ENCODE peak calls at places on chromosomes 12 and 14, in five cellular contexts. One of them, this sample, is unnamed.
A peak's percentile ranks its signal among the peaks of the same experiment; 100 is the strongest.

GRCh38 chr12:30694412-30694955 is 1.2 kb downstream of the IPO8 start:
- DNase-seq in choroid plexus epithelial cell: peak; percentile 15
- DNase-seq in upper lobe of right lung: no peak
- DNase-seq in BJ: no peak
- DNase-seq in fibroblast of mammary gland: peak; percentile 26
- DNase-seq in this sample: peak; percentile 7

GRCh38 chr12:131077931-131078391 is 124.3 kb downstream of the ADGRD1 start:
- DNase-seq in upper lobe of right lung: no peak
- DNase-seq in fibroblast of mammary gland: no peak
- DNase-seq in choroid plexus epithelial cell: no peak
- DNase-seq in BJ: no peak
- DNase-seq in this sample: no peak

GRCh38 chr12:93243689-93244513 is 133.8 kb upstream of the NUDT4 start:
- DNase-seq in upper lobe of right lung: no peak
- DNase-seq in fibroblast of mammary gland: peak; percentile 82
- DNase-seq in BJ: peak; percentile 63
- DNase-seq in choroid plexus epithelial cell: peak; percentile 95
- DNase-seq in this sample: peak; percentile 97

GRCh38 chr14:105878554-105878953 is 352.2 kb downstream of the TMEM121 start:
- DNase-seq in upper lobe of right lung: peak; percentile 52
- DNase-seq in choroid plexus epithelial cell: no peak
- DNase-seq in fibroblast of mammary gland: no peak
- DNase-seq in BJ: no peak
- DNase-seq in this sample: no peak

GRCh38 chr12:27844427-27845090 is 64.5 kb upstream of the MANSC4 start:
- DNase-seq in choroid plexus epithelial cell: no peak
- DNase-seq in upper lobe of right lung: no peak
- DNase-seq in fibroblast of mammary gland: no peak
- DNase-seq in BJ: no peak
- DNase-seq in this sample: peak; percentile 83

GRCh38 chr12:27571463-27571862 is 47.5 kb downstream of the PPFIBP1 start:
- DNase-seq in choroid plexus epithelial cell: peak; percentile 89
- DNase-seq in fibroblast of mammary gland: peak; percentile 98
- DNase-seq in BJ: peak; percentile 76
- DNase-seq in upper lobe of right lung: no peak
- DNase-seq in this sample: peak; percentile 91

GRCh38 chr14:21102472-21103164 is 1.8 kb downstream of the TMEM253 start:
- DNase-seq in upper lobe of right lung: no peak
- DNase-seq in fibroblast of mammary gland: no peak
- DNase-seq in choroid plexus epithelial cell: no peak
- DNase-seq in BJ: no peak
- DNase-seq in this sample: no peak

GRCh38 chr14:78764240-78764639 is 594.1 kb downstream of the NRXN3 start:
- DNase-seq in choroid plexus epithelial cell: peak; percentile 60
- DNase-seq in upper lobe of right lung: no peak
- DNase-seq in BJ: no peak
- DNase-seq in fibroblast of mammary gland: peak; percentile 69
- DNase-seq in this sample: peak; percentile 47

GRCh38 chr14:94771906-94772468 is 2.1 kb upstream of the GSC start:
- DNase-seq in fibroblast of mammary gland: no peak
- DNase-seq in upper lobe of right lung: no peak
- DNase-seq in choroid plexus epithelial cell: no peak
- DNase-seq in BJ: no peak
- DNase-seq in this sample: no peak

GRCh38 chr12:32455607-32456063 is 56.3 kb downstream of the FGD4 start:
- DNase-seq in choroid plexus epithelial cell: peak; percentile 91
- DNase-seq in fibroblast of mammary gland: peak; percentile 84
- DNase-seq in BJ: peak; percentile 45
- DNase-seq in upper lobe of right lung: no peak
- DNase-seq in this sample: peak; percentile 84

GRCh38 chr12:113239288-113239771 is 18.1 kb downstream of the TPCN1 start:
- DNase-seq in fibroblast of mammary gland: no peak
- DNase-seq in BJ: no peak
- DNase-seq in upper lobe of right lung: no peak
- DNase-seq in choroid plexus epithelial cell: no peak
- DNase-seq in this sample: no peak

GRCh38 chr14:73239463-73240241 is 2.3 kb downstream of the PAPLN start:
- DNase-seq in fibroblast of mammary gland: peak; percentile 68
- DNase-seq in upper lobe of right lung: no peak
- DNase-seq in choroid plexus epithelial cell: peak; percentile 92
- DNase-seq in BJ: no peak
- DNase-seq in this sample: peak; percentile 55

GRCh38 chr12:66048843-66049537 is 81.6 kb downstream of the LLPH start:
- DNase-seq in fibroblast of mammary gland: peak; percentile 75
- DNase-seq in BJ: no peak
- DNase-seq in choroid plexus epithelial cell: peak; percentile 78
- DNase-seq in upper lobe of right lung: no peak
- DNase-seq in this sample: peak; percentile 97

GRCh38 chr12:121773011-121773777 is 20.3 kb downstream of the RHOF start:
- DNase-seq in upper lobe of right lung: peak; percentile 89
- DNase-seq in BJ: no peak
- DNase-seq in choroid plexus epithelial cell: peak; percentile 75
- DNase-seq in fibroblast of mammary gland: peak; percentile 62
- DNase-seq in this sample: peak; percentile 55